ENCODE peak calls at places on chromosome 1, in seven cellular contexts. B is body of pancreas, V is ovary, O is A549, Q is transverse colon, T is stomach, I is prostate gland. N is an unnamed sample.

GRCh38 chr1:10790155-10790707 is 6.2 kb downstream of the CASZ1 start:
- DNase-seq in B (no peak), V (no peak), O (no peak), Q (no peak), T (no peak), I (no peak), N (no peak)

GRCh38 chr1:48718116-48718630 is 58.5 kb downstream of the BEND5 start:
- DNase-seq in B (no peak), V (no peak), O (no peak), Q (no peak), T (no peak), I (no peak), N (no peak)

GRCh38 chr1:27603320-27603961 is 503 bp downstream of the AHDC1 start:
- DNase-seq in B (peak; percentile 43), V (no peak), O (peak; percentile 35), Q (peak; percentile 47), T (peak; percentile 32), I (peak; percentile 26), N (no peak)

GRCh38 chr1:114756949-114757454 is 782 bp downstream of the CSDE1 start:
- DNase-seq in B (peak; percentile 37), V (peak; percentile 53), O (peak; percentile 18), Q (peak; percentile 32), T (peak; percentile 32), I (peak; percentile 13), N (no peak)

GRCh38 chr1:9719978-9720722 is 68.6 kb downstream of the PIK3CD start:
- DNase-seq in B (no peak), V (no peak), O (no peak), Q (no peak), T (no peak), I (no peak), N (no peak)

GRCh38 chr1:30234091-30234490 is 489.3 kb downstream of the MATN1 start:
- DNase-seq in B (no peak), V (no peak), O (no peak), Q (no peak), T (no peak), I (no peak), N (no peak)

GRCh38 chr1:223837206-223837605 is 8.5 kb downstream of the TP53BP2 start:
- DNase-seq in B (no peak), V (no peak), O (no peak), Q (no peak), T (no peak), I (no peak), N (no peak)

GRCh38 chr1:160997323-160998038 is 23.5 kb downstream of the F11R start:
- DNase-seq in B (peak; percentile 77), V (peak; percentile 66), O (peak; percentile 86), Q (peak; percentile 77), T (peak; percentile 83), I (peak; percentile 57), N (no peak)

DNA sequence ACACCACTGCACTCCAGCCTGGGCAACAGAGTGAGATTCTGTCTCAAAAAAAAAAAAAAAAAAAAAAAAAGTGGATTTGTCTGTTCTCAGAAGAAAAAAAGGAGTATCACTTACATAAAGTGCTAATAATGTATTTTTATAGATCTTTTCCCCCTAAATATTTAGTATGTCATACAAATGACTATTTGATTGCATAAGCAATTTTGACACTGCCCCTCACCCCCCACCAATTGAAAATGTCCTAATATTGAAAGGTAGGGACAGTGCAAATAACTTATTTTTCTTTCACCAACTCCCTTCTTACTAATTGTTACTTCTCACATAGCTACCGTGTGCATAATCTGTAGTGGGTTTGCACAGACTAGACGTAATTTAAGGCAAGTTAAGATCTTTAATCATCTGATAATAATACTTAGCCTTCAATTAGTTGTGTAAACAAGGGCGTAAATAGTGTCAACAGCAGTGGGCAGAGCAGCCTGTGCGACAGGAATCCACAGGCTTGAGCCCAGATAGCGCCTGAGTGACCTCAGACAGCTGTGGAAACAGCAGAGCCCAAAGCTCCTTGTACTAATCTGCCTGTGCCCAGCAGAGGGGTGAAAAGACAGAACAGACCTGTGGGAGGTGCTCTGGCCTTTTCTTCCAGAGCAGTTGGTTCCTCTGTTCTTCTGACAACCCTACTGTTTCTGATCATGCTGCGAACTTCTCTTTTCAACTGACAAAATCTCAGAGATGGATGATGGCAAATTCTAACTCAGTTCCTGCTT is 4.5 kb upstream of the IER5 start:
- DNase-seq in B (peak; percentile 77), V (peak; percentile 32), O (no peak), Q (peak; percentile 71), T (peak; percentile 62), I (no peak), N (no peak)
- TF ChIP-seq CTCF in B (peak; percentile 69), V (no peak), O (peak; percentile 70), Q (peak; percentile 56), T (no peak), I (no peak), N (peak; percentile 53)

DNA sequence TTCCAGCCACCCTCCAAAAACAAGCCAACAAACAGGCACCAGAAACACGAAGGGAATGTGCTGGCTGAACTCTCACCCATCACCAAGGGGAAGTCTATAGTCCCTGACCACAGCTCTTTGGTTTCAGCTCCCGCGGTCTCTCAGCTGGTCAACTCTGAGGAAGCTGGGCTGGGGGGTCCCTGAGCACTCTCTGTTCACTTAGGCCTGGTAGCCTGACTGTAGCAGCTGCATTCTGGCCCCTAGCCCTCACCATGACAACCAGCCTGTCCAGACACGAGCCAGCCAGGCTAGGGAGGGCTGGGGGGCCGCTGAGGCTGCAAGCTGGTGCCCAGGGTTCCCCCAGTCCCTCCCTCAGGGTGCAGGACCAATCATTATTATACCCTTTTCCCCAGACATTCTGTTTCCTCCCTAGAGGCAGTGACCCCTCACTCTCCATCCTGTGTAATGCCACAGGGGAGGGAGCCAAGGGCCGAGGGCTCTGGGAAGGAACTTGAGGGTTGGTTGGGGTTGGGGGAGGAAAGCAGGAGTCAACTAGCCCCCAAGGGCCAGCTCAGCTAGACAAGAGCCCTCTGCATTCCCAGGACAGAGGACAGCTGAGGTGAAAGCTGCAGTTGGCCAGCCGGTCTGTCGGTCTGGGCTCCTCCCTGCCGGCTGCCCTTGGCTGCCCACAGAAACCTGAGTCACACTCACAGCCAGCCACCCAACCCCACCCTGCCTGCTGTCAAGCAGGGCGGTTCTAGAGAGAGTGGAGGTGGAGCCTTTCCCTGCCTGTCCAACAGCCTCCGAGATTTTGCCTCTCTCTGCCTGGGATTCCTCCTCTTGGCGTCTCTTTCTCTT is 1.2 kb upstream of the TRAPPC3 start:
- DNase-seq in B (peak; percentile 95), V (peak; percentile 91), O (peak; percentile 82), Q (peak; percentile 94), T (peak; percentile 94), I (peak; percentile 96), N (peak; percentile 75)
- TF ChIP-seq POLR2A in B (peak; percentile 30), V (no peak), O (peak; percentile 48), Q (peak; percentile 75), T (no peak), I (peak; percentile 88), N (peak; percentile 49)

GRCh38 chr1:228004887-228005462 is 1.8 kb upstream of the WNT3A start:
- DNase-seq in B (no peak), V (no peak), O (no peak), Q (no peak), T (peak; percentile 4), I (no peak), N (no peak)
- H3K4me3 ChIP-seq in B (no peak overlapping the region), V (no peak overlapping the region), O (no peak overlapping the region), Q (no peak overlapping the region), T (no peak overlapping the region), I (no peak overlapping the region), N (no peak overlapping the region)

DNA sequence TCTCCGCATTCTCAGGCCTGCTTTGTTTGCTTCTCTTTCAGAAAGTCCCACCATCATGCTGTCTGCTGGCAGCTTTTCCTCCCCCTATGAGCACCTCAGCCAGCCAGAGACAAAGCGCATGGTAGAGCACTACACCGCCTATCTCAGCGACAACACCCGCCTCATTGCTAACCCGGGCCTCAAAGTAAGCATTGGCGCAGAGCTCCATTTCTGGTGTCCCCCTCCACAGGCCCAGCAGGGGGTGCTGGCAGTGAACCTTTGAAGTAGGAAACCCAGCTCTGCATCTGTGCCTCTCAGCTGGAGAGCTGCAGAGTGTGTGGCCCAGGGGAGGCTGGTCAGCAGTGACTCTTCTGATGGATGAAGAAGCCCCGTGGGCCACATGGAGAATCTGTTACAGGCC is 81.2 kb upstream of the RAVER2 start:
- DNase-seq in B (peak; percentile 21), V (no peak), O (peak; percentile 20), Q (no peak), T (no peak), I (no peak), N (no peak)
- TF ChIP-seq CTCF in B (no peak), V (no peak), O (no peak), Q (no peak), T (no peak), I (no peak), N (no peak)

DNA sequence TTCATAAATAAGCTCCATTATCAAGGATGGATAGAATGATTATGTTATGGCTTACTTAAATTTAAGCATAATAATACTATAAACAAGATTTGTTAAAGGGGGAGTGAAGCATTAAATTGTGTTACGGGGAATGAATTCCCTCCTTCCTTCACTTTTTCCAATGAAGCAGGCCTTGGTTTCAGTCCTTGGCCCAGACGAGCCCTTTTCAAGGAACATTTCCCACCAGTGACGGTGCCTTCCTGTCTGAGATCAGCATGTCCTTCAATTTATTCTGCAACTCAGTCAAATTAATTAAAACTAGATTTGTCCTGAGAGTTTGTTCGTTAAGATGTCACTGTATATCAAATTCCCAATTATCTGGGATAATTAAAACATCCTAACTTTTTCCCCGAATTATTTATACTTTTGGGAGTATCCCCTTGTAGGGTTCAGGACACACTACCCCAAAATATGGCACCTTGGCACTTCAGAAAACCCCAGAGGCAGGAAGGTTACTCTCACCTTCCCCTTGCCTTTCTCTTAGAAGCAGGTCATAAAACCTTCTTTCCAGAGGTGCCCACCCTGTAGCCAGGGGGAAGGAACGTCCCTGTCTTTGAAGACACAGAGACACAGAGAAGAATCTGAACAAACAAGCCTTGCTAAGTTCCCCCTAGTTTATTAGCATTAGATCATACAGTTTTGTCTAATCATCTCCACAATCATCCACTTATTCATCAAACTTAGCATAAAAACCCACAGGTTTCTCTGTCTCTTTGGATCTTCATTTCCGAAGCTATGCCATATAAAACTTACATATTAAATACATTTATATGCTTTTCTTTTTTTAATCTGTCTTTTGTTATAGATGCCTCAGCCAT is 86.2 kb upstream of the ARHGAP29 start:
- DNase-seq in B (no peak), V (no peak), O (no peak), Q (no peak), T (no peak), I (no peak), N (no peak)
- TF ChIP-seq POLR2A in B (no peak), V (no peak), O (no peak), Q (no peak), T (no peak), I (no peak), N (no peak)